ENCODE peak calls at places on chromosomes 3 and 15, in four cellular contexts. T, Z, F and P are unnamed samples.

GRCh38 chr3:46946416-46946815 is 30.1 kb downstream of the CCDC12 start:
- DNase-seq in T (no peak), Z (no peak), F (no peak), P (no peak)

GRCh38 chr3:47950453-47950852 is 65.8 kb downstream of the MAP4 start:
- DNase-seq in T (no peak), Z (no peak), F (no peak), P (no peak)

GRCh38 chr3:133256787-133257483 is 142.9 kb upstream of the BFSP2 start:
- DNase-seq in T (no peak), Z (no peak), F (no peak), P (peak)

GRCh38 chr3:126389112-126389791 is 5.5 kb upstream of the CFAP100 start:
- DNase-seq in T (peak), Z (peak), F (peak), P (peak)

GRCh38 chr15:49145651-49146609 is 9.5 kb downstream of the COPS2 start:
- DNase-seq in T (no peak), Z (peak), F (peak), P (peak)

GRCh38 chr3:196631655-196632032 is 7.8 kb upstream of the NRROS start:
- DNase-seq in T (no peak), Z (peak), F (no peak), P (no peak)

GRCh38 chr3:142007710-142008399 is 131.4 kb downstream of the ATP1B3 start:
- DNase-seq in T (no peak), Z (no peak), F (no peak), P (no peak)

GRCh38 chr15:73680545-73680944 is 3.6 kb upstream of the CD276 start:
- DNase-seq in T (no peak), Z (no peak), F (no peak), P (no peak)

GRCh38 chr3:72041531-72041930 is 256.6 kb upstream of the PROK2 start:
- DNase-seq in T (no peak), Z (peak), F (no peak), P (no peak)

GRCh38 chr3:117441851-117442250 is 732.3 kb downstream of the TUSC7 start:
- DNase-seq in T (no peak), Z (no peak), F (no peak), P (no peak)

GRCh38 chr3:102979682-102980378 is 545.0 kb downstream of the ZPLD1 start:
- DNase-seq in T (no peak), Z (peak), F (peak), P (no peak)

DNA sequence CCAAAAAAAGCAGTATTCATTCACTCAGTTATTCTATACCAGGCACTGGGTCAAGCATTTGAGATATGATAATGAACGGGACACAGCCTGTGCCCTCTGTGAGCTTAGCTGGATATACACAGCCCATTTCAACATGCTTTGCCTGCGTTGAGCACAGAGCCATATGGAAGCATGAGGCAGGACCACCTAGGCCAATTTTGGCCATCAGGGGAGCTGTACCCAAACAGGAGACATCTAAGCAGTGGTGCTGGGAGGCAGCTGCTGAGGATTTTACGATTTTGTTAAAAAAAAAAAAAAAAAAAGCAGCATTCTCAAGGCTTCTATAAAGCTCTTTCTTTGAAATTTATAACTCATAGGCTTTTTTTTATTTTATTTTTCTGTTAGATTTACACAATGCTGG is 87.2 kb upstream of the SLC2A2 start:
- DNase-seq in T (no peak), Z (no peak), F (no peak), P (no peak)
- TF ChIP-seq CTCF in T (no peak), Z (peak), F (no peak), P (no peak)

GRCh38 chr3:127455541-127456450 is 134.7 kb downstream of the TPRA1 start:
- DNase-seq in T (peak), Z (peak), F (peak), P (peak)
- H3K4me3 ChIP-seq in T (no peak), Z (peak), F (peak), P (no peak)

DNA sequence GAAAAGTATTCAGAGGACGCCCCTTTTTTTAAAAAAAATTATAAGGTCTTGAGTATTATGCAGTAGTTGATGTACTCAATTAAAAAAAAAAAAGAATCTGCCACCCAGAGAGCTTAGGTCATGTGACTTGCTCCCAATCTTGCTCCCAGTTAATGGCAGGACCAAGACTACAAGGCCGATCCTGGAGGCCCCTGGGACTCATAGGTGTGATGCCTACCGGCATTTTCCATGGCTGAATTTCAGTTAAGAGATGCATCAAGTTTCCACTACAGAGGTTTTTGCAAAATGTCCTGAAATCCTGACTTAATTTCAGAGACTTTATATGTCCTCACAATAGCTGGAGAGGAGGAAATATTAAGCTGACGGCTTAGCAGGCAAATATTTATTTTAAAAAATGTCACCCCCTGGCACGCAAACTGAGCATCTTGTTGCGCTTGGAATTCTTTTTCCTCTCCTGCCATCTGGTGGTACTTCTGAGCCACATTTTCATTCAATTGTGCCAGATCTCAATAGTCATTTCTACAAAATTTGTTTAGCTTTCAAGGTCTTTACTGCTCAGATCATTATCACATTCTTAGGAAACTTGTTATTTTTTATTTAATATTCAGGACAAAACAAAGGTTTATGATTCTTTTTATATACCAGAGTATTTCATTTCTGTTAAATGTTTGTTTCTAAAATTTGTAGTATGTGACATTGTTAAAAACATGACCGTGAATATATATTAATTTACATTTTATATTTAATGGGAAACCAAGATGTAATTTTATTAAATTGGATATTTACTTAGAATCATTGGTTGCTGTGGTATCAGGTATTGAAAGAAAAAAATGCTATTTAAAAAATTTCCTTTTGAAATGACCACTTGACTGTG is 189.1 kb upstream of the THRB start:
- DNase-seq in T (no peak), Z (peak), F (peak), P (peak)
- TF ChIP-seq CTCF in T (peak), Z (peak), F (peak), P (peak)

DNA sequence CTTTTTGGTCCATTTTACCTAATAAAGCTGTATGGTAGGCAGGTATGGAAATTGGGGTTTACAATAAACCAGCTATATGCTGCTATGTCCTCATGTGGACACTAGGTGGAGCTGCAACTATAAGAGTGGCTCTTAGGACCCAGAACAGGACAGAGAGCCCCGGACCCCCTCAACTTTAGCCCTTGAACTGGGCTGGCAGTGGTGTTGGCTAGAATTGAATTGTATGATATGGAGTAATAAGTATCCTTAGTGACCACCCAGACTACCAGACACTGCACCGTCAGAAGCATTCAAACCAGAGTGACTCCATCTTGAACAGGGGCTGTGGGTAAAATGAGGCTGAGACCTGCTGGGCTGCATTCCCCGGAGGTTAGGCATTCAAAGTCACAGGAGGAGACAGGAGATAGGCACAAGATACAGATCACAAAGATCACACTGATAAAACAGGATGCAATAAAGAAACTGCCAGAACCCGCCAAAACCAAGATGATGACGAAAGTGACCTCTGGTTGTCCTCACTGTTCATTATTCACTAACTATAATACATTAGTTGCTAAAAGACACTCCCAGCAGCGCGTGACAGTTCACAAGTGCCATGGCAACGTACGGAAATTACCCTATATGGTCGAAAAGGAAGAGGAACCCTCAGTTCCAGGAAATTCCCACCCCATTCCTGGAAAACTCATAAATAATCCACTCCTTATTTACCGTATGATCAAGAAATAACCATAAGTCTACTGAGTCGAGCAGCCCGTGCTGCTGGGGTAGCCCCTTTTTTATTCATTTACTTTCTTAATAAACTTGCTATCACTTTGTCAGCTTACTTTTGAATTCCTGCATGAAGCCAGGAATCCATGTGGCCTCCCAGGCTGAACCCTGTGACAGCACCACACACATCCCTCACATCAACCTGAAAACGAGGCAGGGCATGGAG is 68.7 kb upstream of the BLM start:
- DNase-seq in T (no peak), Z (peak), F (peak), P (peak)
- H3K4me3 ChIP-seq in T (no peak), Z (no peak), F (no peak), P (no peak)